ENCODE peak calls at places on chromosomes 16 and 17, in six cellular contexts. N is NCI-H2029; J is heart right ventricle; L is COLO829; S is erythroblast; H is activated CD4-positive, alpha-beta T cell treated with anti-CD3 and anti-CD28 coated beads for 24 hours. X is an unnamed sample.

GRCh38 chr16:67088551-67088950 is 21.2 kb upstream of the PHAF1 start:
- DNase-seq in N (no peak), J (no peak), L (no peak), S (no peak), H (no peak), X (no peak)

GRCh38 chr17:33977729-33978514 is 277.2 kb upstream of the CCL2 start:
- DNase-seq in N (no peak), J (no peak), L (no peak), S (no peak), H (no peak), X (no peak)

GRCh38 chr17:80053102-80053501 is 16.7 kb downstream of the CCDC40 start:
- DNase-seq in N (no peak), J (no peak), L (no peak), S (no peak), H (no peak), X (no peak)

GRCh38 chr17:75440738-75441448 is 15.5 kb upstream of the TMEM94 start:
- DNase-seq in N (no peak), J (no peak), L (no peak), S (no peak), H (no peak), X (no peak)

GRCh38 chr16:1992475-1993292 is 2.9 kb downstream of the SYNGR3 start:
- DNase-seq in N (no peak), J (no peak), L (no peak), S (no peak), H (no peak), X (no peak)

GRCh38 chr17:28973414-28973813 is 22.1 kb upstream of the PHF12 start:
- DNase-seq in N (peak), J (peak), L (no peak), S (no peak), H (no peak), X (no peak)

GRCh38 chr17:2697611-2698162 is 13.9 kb downstream of the CLUH start:
- DNase-seq in N (no peak), J (no peak), L (no peak), S (no peak), H (no peak), X (no peak)

GRCh38 chr16:59719121-59719520 is 985.0 kb upstream of the GOT2 start:
- DNase-seq in N (no peak), J (no peak), L (no peak), S (no peak), H (no peak), X (no peak)

GRCh38 chr16:318628-319027 is 33.9 kb downstream of the AXIN1 start:
- DNase-seq in N (no peak), J (no peak), L (no peak), S (peak), H (no peak), X (no peak)

GRCh38 chr16:31344712-31345111 is 10.3 kb upstream of the ITGAX start:
- DNase-seq in N (no peak), J (no peak), L (no peak), S (no peak), H (no peak), X (no peak)

GRCh38 chr17:81822996-81823799 is 9.9 kb downstream of the MCRIP1 start:
- DNase-seq in N (no peak), J (no peak), L (no peak), S (no peak), H (no peak), X (no peak)

GRCh38 chr16:77304883-77305282 is 105.7 kb downstream of the SYCE1L start:
- DNase-seq in N (no peak), J (no peak), L (no peak), S (no peak), H (no peak), X (no peak)

GRCh38 chr16:89759742-89760366 is 38.5 kb downstream of the ZNF276 start:
- DNase-seq in N (no peak), J (no peak), L (no peak), S (peak), H (no peak), X (no peak)

GRCh38 chr16:28009586-28010373 is 53.7 kb downstream of the GSG1L start:
- DNase-seq in N (no peak), J (no peak), L (no peak), S (no peak), H (no peak), X (no peak)

GRCh38 chr17:18026408-18026776 is 12.6 kb downstream of the ATPAF2 start:
- DNase-seq in N (peak), J (peak), L (no peak), S (no peak), H (no peak), X (no peak)

GRCh38 chr16:57537596-57538234 is 1.3 kb upstream of the CCDC102A start:
- DNase-seq in N (no peak), J (no peak), L (no peak), S (no peak), H (no peak), X (no peak)

GRCh38 chr17:1039119-1039507 is 42.2 kb downstream of the TIMM22 start:
- DNase-seq in N (no peak), J (no peak), L (no peak), S (no peak), H (no peak), X (no peak)

GRCh38 chr17:77800832-77801231 is 157.7 kb upstream of the TNRC6C start:
- DNase-seq in N (no peak), J (no peak), L (no peak), S (no peak), H (no peak), X (no peak)

GRCh38 chr17:77332034-77332971 is 191.5 kb downstream of the SEC14L1 start:
- DNase-seq in N (no peak), J (no peak), L (no peak), S (no peak), H (no peak), X (no peak)

GRCh38 chr17:75268931-75269330 is 2.1 kb downstream of the MIF4GD start:
- DNase-seq in N (no peak), J (no peak), L (no peak), S (no peak), H (no peak), X (no peak)

GRCh38 chr17:22461460-22462145 is 769.3 kb downstream of the KCNJ18 start:
- DNase-seq in N (no peak), J (no peak), L (no peak), S (no peak), H (no peak), X (no peak)

GRCh38 chr17:75526555-75527270 is 1.2 kb downstream of the LLGL2 start:
- DNase-seq in N (no peak), J (no peak), L (no peak), S (no peak), H (no peak), X (no peak)

GRCh38 chr17:72053069-72053846 is 67.6 kb upstream of the SOX9 start:
- DNase-seq in N (no peak), J (no peak), L (no peak), S (no peak), H (no peak), X (no peak)

GRCh38 chr16:68374961-68375660 is 64.3 kb downstream of the PRMT7 start:
- DNase-seq in N (no peak), J (no peak), L (no peak), S (no peak), H (no peak), X (no peak)

GRCh38 chr16:981695-982151 is at the start of gene SOX8:
- DNase-seq in N (no peak), J (no peak), L (no peak), S (no peak), H (no peak), X (no peak)

GRCh38 chr16:6725634-6726331 is 606.9 kb upstream of the RBFOX1 start:
- DNase-seq in N (no peak), J (no peak), L (peak), S (no peak), H (no peak), X (no peak)

GRCh38 chr17:66426397-66427033 is 124.1 kb downstream of the PRKCA start:
- DNase-seq in N (no peak), J (no peak), L (no peak), S (peak), H (peak), X (no peak)

GRCh38 chr17:8846768-8847211 is 20.7 kb downstream of the PIK3R6 start:
- DNase-seq in N (no peak), J (no peak), L (peak), S (peak), H (no peak), X (no peak)

GRCh38 chr16:22216191-22216831 is 10.2 kb downstream of the EEF2K start:
- DNase-seq in N (peak), J (no peak), L (no peak), S (peak), H (no peak), X (no peak)

GRCh38 chr16:1244881-1245280 is 4.4 kb downstream of the TPSAB1 start:
- DNase-seq in N (no peak), J (no peak), L (no peak), S (peak), H (no peak), X (no peak)

GRCh38 chr16:47043200-47043599 is 69.7 kb upstream of the DNAJA2 start:
- DNase-seq in N (no peak), J (no peak), L (no peak), S (no peak), H (no peak), X (no peak)

GRCh38 chr16:70800306-70800705 is 652 bp downstream of the VAC14 start:
- DNase-seq in N (no peak), J (no peak), L (no peak), S (peak), H (no peak), X (no peak)

GRCh38 chr17:75721463-75722011 is 278 bp downstream of the ITGB4 start:
- DNase-seq in N (no peak), J (no peak), L (no peak), S (no peak), H (no peak), X (no peak)

GRCh38 chr17:50255766-50256480 is 18.3 kb upstream of the TMEM92 start:
- DNase-seq in N (no peak), J (no peak), L (no peak), S (no peak), H (no peak), X (no peak)

X was measured in NCI-H1930.